ENCODE peak calls at places on chromosomes 13 and 19, in ten cellular contexts. U, N, Z, C, P, T, H, B, V and G are unnamed samples.

GRCh38 chr13:105991622-105992254 is 543.7 kb downstream of the EFNB2 start:
- DNase-seq in U (no peak), N (no peak), Z (no peak), C (no peak), P (peak; percentile 61), T (no peak), H (no peak), B (no peak), V (no peak), G (peak; percentile 50)

GRCh38 chr13:83508905-83509304 is 373.4 kb downstream of the SLITRK1 start:
- DNase-seq in U (no peak), N (no peak), Z (no peak), C (no peak), P (no peak), T (no peak), H (no peak), B (no peak), V (no peak), G (no peak)

GRCh38 chr13:69077267-69077666 is 1030.4 kb upstream of the ATXN8OS start:
- DNase-seq in U (no peak), N (no peak), Z (no peak), C (no peak), P (no peak), T (no peak), H (no peak), B (no peak), V (no peak), G (no peak)

GRCh38 chr13:33918199-33918932 is 100.4 kb downstream of the RFC3 start:
- DNase-seq in U (no peak), N (no peak), Z (peak; percentile 63), C (no peak), P (no peak), T (no peak), H (no peak), B (no peak), V (no peak), G (no peak)

GRCh38 chr19:28667348-28667977 is 545.5 kb downstream of the UQCRFS1 start:
- DNase-seq in U (no peak), N (no peak), Z (no peak), C (no peak), P (no peak), T (no peak), H (peak; percentile 6), B (no peak), V (no peak), G (no peak)

GRCh38 chr13:19910336-19911072 is 47.1 kb upstream of the ZMYM5 start:
- DNase-seq in U (peak; percentile 54), N (no peak), Z (no peak), C (no peak), P (peak; percentile 29), T (no peak), H (no peak), B (no peak), V (no peak), G (no peak)

GRCh38 chr13:44989941-44990340 is 603 bp downstream of the GPALPP1 start:
- DNase-seq in U (no peak), N (no peak), Z (no peak), C (no peak), P (no peak), T (no peak), H (peak; percentile 22), B (peak; percentile 22), V (no peak), G (no peak)

GRCh38 chr13:27194895-27195764 is 23.5 kb upstream of the USP12 start:
- DNase-seq in U (no peak), N (no peak), Z (no peak), C (no peak), P (no peak), T (no peak), H (peak; percentile 45), B (no peak), V (no peak), G (no peak)

GRCh38 chr19:1315470-1316166 is 29.9 kb downstream of the EFNA2 start:
- DNase-seq in U (peak; percentile 64), N (peak; percentile 81), Z (no peak), C (no peak), P (peak; percentile 63), T (no peak), H (peak; percentile 78), B (peak; percentile 95), V (no peak), G (no peak)

GRCh38 chr13:51977606-51978005 is 33.6 kb downstream of the ATP7B start:
- DNase-seq in U (no peak), N (no peak), Z (no peak), C (no peak), P (no peak), T (no peak), H (no peak), B (no peak), V (no peak), G (no peak)

GRCh38 chr19:6691342-6691741 is 21.4 kb upstream of the TNFSF14 start:
- DNase-seq in U (no peak), N (peak; percentile 6), Z (no peak), C (no peak), P (no peak), T (no peak), H (no peak), B (no peak), V (no peak), G (no peak)

GRCh38 chr19:40278361-40279045 is 6.6 kb downstream of the AKT2 start:
- DNase-seq in U (no peak), N (peak; percentile 54), Z (no peak), C (no peak), P (no peak), T (no peak), H (no peak), B (no peak), V (no peak), G (no peak)

GRCh38 chr19:40279761-40280607 is 5.2 kb downstream of the AKT2 start:
- DNase-seq in U (no peak), N (peak; percentile 77), Z (no peak), C (no peak), P (no peak), T (no peak), H (no peak), B (peak; percentile 7), V (no peak), G (no peak)

GRCh38 chr19:40279120-40279551 is 6.0 kb downstream of the AKT2 start:
- DNase-seq in U (peak; percentile 26), N (peak; percentile 77), Z (peak; percentile 73), C (no peak), P (no peak), T (no peak), H (no peak), B (peak; percentile 15), V (no peak), G (no peak)

GRCh38 chr19:40274585-40275544 is 10.3 kb downstream of the AKT2 start:
- DNase-seq in U (no peak), N (peak; percentile 80), Z (no peak), C (no peak), P (no peak), T (no peak), H (no peak), B (no peak), V (no peak), G (no peak)

GRCh38 chr19:40277356-40277755 is 7.8 kb downstream of the AKT2 start:
- DNase-seq in U (no peak), N (peak; percentile 39), Z (no peak), C (no peak), P (no peak), T (no peak), H (no peak), B (no peak), V (no peak), G (no peak)
- H3K4me1 ChIP-seq in U (peaks cover 56% of the 10 kb centered on the region), N (peaks cover 96% of the 10 kb centered on the region), Z (peaks cover 74% of the 10 kb centered on the region), C (peaks cover 9% of the 10 kb centered on the region), P (peaks cover 97% of the 10 kb centered on the region), T (peaks cover 89% of the 10 kb centered on the region), H (peaks cover 19% of the 10 kb centered on the region), B (peaks cover 22% of the 10 kb centered on the region), V (peaks cover 49% of the 10 kb centered on the region), G (peaks cover 81% of the 10 kb centered on the region)

GRCh38 chr19:16060294-16060693 is 16.0 kb upstream of the TPM4 start:
- DNase-seq in U (no peak), N (no peak), Z (no peak), C (no peak), P (no peak), T (no peak), H (no peak), B (no peak), V (no peak), G (no peak)
- TF ChIP-seq POLR2AphosphoS5 in U (no peak), N (no peak), Z (no peak), C (no peak), P (no peak), T (no peak), H (no peak), B (no peak), V (no peak), G (no peak)

GRCh38 chr19:18253716-18254115 is 20.5 kb downstream of the IQCN start:
- DNase-seq in U (peak; percentile 79), N (no peak), Z (no peak), C (no peak), P (peak; percentile 49), T (no peak), H (no peak), B (no peak), V (no peak), G (no peak)

GRCh38 chr19:18254546-18255500 is 19.4 kb downstream of the IQCN start:
- DNase-seq in U (peak; percentile 76), N (no peak), Z (no peak), C (no peak), P (peak; percentile 56), T (no peak), H (peak; percentile 71), B (no peak), V (no peak), G (no peak)

GRCh38 chr19:18252370-18252717 is 21.9 kb downstream of the IQCN start:
- DNase-seq in U (no peak), N (no peak), Z (no peak), C (no peak), P (no peak), T (no peak), H (no peak), B (no peak), V (no peak), G (no peak)

GRCh38 chr19:18251587-18252369 is 22.5 kb downstream of the IQCN start:
- DNase-seq in U (peak; percentile 86), N (peak; percentile 90), Z (peak; percentile 86), C (peak; percentile 79), P (peak; percentile 86), T (no peak), H (peak; percentile 90), B (peak; percentile 86), V (peak; percentile 56), G (peak; percentile 96)

GRCh38 chr19:18253130-18253529 is 21.1 kb downstream of the IQCN start:
- DNase-seq in U (no peak), N (no peak), Z (no peak), C (no peak), P (no peak), T (no peak), H (no peak), B (no peak), V (no peak), G (no peak)
- H3K27me3 ChIP-seq in U (peaks cover 8% of the 10 kb centered on the region), N (no peaks in the 10 kb centered on the region), Z (peaks cover 2% of the 10 kb centered on the region), C (no peaks in the 10 kb centered on the region), P (no peaks in the 10 kb centered on the region), T (no peaks in the 10 kb centered on the region), H (no peaks in the 10 kb centered on the region), B (peaks cover 19% of the 10 kb centered on the region), V (peaks cover 24% of the 10 kb centered on the region), G (peaks cover 32% of the 10 kb centered on the region)

DNA sequence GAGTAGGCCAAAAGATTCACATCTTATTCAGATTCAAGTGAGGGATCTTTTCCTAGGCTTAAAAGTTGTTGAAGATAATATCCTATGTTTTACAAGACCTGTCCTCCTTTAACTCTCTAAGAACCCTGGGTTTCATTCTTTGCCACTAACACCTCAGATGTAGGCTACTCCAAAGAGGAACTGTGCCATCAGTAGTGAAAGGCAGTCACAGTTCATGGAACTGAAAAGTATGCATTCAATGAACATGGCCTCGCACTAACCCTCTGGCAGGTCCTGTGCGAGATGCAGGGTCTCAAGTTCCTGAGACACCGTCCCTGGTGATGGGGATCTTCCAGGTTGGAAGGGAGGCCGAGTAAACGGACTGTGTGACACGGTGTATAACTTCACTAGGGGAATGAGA is 4.3 kb downstream of the LGALS14 start:
- DNase-seq in U (no peak), N (no peak), Z (no peak), C (no peak), P (no peak), T (no peak), H (no peak), B (no peak), V (no peak), G (no peak)
- H3K4me1 ChIP-seq in U (no peaks in the 10 kb centered on the region), N (no peaks in the 10 kb centered on the region), Z (no peaks in the 10 kb centered on the region), C (no peaks in the 10 kb centered on the region), P (no peaks in the 10 kb centered on the region), T (no peaks in the 10 kb centered on the region), H (no peaks in the 10 kb centered on the region), B (no peaks in the 10 kb centered on the region), V (peaks cover 15% of the 10 kb centered on the region), G (no peaks in the 10 kb centered on the region)